ENCODE peak calls at places on chromosomes 12 and 14, in four cellular contexts. M is MV-4-11, E is adrenal gland, P is ACHN. F is an unnamed sample.

GRCh38 chr14:20434701-20435453 is 1.1 kb downstream of the KLHL33 start:
- DNase-seq in P (no peak), M (no peak), E (peak), F (peak)

GRCh38 chr14:20327005-20327869 is 5.8 kb downstream of the CCNB1IP1 start:
- DNase-seq in P (peak), E (peak), M (peak), F (peak)

GRCh38 chr14:68408680-68409079 is 384.2 kb downstream of the ZFP36L1 start:
- DNase-seq in P (no peak), E (no peak), M (peak), F (no peak)

GRCh38 chr14:30756594-30756993 is 117.8 kb upstream of the COCH start:
- DNase-seq in E (no peak), P (no peak), M (no peak), F (no peak)

GRCh38 chr14:103121161-103121845 is 2.0 kb upstream of the TNFAIP2 start:
- DNase-seq in M (peak), E (peak), P (no peak), F (no peak)

GRCh38 chr14:53389207-53389606 is 236.1 kb upstream of the DDHD1 start:
- DNase-seq in E (no peak), P (no peak), M (peak), F (no peak)

GRCh38 chr12:94799136-94799535 is 148.8 kb upstream of the TMCC3 start:
- DNase-seq in P (no peak), M (no peak), E (no peak), F (no peak)

GRCh38 chr12:122834921-122835692 is at the start of gene HIP1R:
- DNase-seq in P (peak), E (peak), M (no peak), F (peak)

GRCh38 chr14:24775919-24776318 is 141.9 kb upstream of the GZMB start:
- DNase-seq in P (no peak), M (no peak), E (no peak), F (no peak)

GRCh38 chr12:2179953-2180736 is 127.4 kb downstream of the CACNA1C start:
- DNase-seq in P (peak), E (peak), M (no peak), F (peak)

GRCh38 chr14:74599201-74599809 is 12.7 kb downstream of the LTBP2 start:
- DNase-seq in P (no peak), M (no peak), E (no peak), F (no peak)

GRCh38 chr14:75334191-75335051 is 55.8 kb downstream of the FOS start:
- DNase-seq in P (no peak), M (peak), E (peak), F (no peak)

GRCh38 chr14:30375280-30375892 is 183.6 kb upstream of the G2E3 start:
- DNase-seq in M (peak), P (peak), E (peak), F (peak)

GRCh38 chr12:54231236-54231635 is 42.5 kb upstream of the SMUG1 start:
- DNase-seq in P (no peak), E (no peak), M (no peak), F (peak)

GRCh38 chr14:69242311-69243224 is 17.4 kb upstream of the GALNT16 start:
- DNase-seq in P (peak), M (peak), E (peak), F (peak)

GRCh38 chr14:70622111-70622712 is 19.5 kb upstream of the TTC9 start:
- DNase-seq in M (peak), E (peak), P (peak), F (peak)

GRCh38 chr14:51395361-51395849 is 155.4 kb downstream of the TMX1 start:
- DNase-seq in E (no peak), M (no peak), P (peak), F (peak)

GRCh38 chr14:23562822-23563472 is 4.6 kb downstream of the AP1G2 start:
- DNase-seq in E (peak), M (peak), P (peak), F (peak)

GRCh38 chr12:11437966-11438365 is 42.6 kb upstream of the PRB2 start:
- DNase-seq in P (no peak), M (no peak), E (no peak), F (no peak)

GRCh38 chr12:121300083-121300819 is 3.7 kb upstream of the CAMKK2 start:
- DNase-seq in P (no peak), M (no peak), E (no peak), F (no peak)

GRCh38 chr12:122990961-122991622 is 10.6 kb downstream of the ARL6IP4 start:
- DNase-seq in P (no peak), M (no peak), E (no peak), F (no peak)

GRCh38 chr12:131671871-131672270 is 39.0 kb upstream of the SFSWAP start:
- DNase-seq in P (no peak), M (no peak), E (no peak), F (no peak)

GRCh38 chr12:110421701-110422100 is 18.2 kb upstream of the ANAPC7 start:
- DNase-seq in M (no peak), P (no peak), E (no peak), F (no peak)

GRCh38 chr12:34348836-34349672 is 326.8 kb downstream of the ALG10 start:
- DNase-seq in E (no peak), M (no peak), P (no peak), F (no peak)

GRCh38 chr12:119006749-119007148 is 25.4 kb downstream of the SRRM4 start:
- DNase-seq in E (no peak), P (no peak), M (no peak), F (peak)

GRCh38 chr14:105711058-105711620 is 184.8 kb downstream of the TMEM121 start:
- DNase-seq in P (no peak), E (no peak), M (no peak), F (no peak)

GRCh38 chr14:96797943-96798349 is 764 bp downstream of the VRK1 start:
- DNase-seq in P (no peak), M (peak), E (no peak), F (no peak)

GRCh38 chr14:101465795-101466448 is 95.4 kb upstream of the DIO3 start:
- DNase-seq in P (no peak), M (no peak), E (no peak), F (no peak)

GRCh38 chr12:5000204-5000603 is 43.5 kb upstream of the KCNA5 start:
- DNase-seq in M (no peak), E (no peak), P (peak), F (peak)

GRCh38 chr12:115017346-115017745 is 333.4 kb upstream of the TBX3 start:
- DNase-seq in M (no peak), P (no peak), E (no peak), F (no peak)

GRCh38 chr12:111056618-111057521 is 136.5 kb upstream of the MYL2 start:
- DNase-seq in E (peak), M (peak), P (no peak), F (no peak)

GRCh38 chr12:121579981-121580868 is 598 bp downstream of the KDM2B start:
- DNase-seq in M (peak), P (peak), E (peak), F (peak)